ENCODE peak calls at places on chromosome 3, in four cellular contexts. One of them, this sample, is unnamed.

GRCh38 chr3:187989458-187990153 is 164.4 kb upstream of the LPP start:
- DNase-seq in amniotic stem cell: no peak
- DNase-seq in suprapubic skin: no peak
- DNase-seq in activated effector memory CD4-positive, alpha-beta T cell treated with Interleukin-2 at 50 U/mL for 16 hours: no peak
- DNase-seq in this sample: no peak

GRCh38 chr3:194133661-194134230 is 2.2 kb upstream of the HES1 start:
- DNase-seq in amniotic stem cell: no peak
- DNase-seq in activated effector memory CD4-positive, alpha-beta T cell treated with Interleukin-2 at 50 U/mL for 16 hours: no peak
- DNase-seq in suprapubic skin: peak
- DNase-seq in this sample: peak

GRCh38 chr3:167783781-167784180 is 48.3 kb downstream of the SERPINI1 start:
- DNase-seq in amniotic stem cell: no peak
- DNase-seq in suprapubic skin: no peak
- DNase-seq in activated effector memory CD4-positive, alpha-beta T cell treated with Interleukin-2 at 50 U/mL for 16 hours: no peak
- DNase-seq in this sample: no peak

GRCh38 chr3:89238836-89239235 is 131.4 kb downstream of the EPHA3 start:
- DNase-seq in amniotic stem cell: no peak
- DNase-seq in activated effector memory CD4-positive, alpha-beta T cell treated with Interleukin-2 at 50 U/mL for 16 hours: no peak
- DNase-seq in suprapubic skin: no peak
- DNase-seq in this sample: no peak

GRCh38 chr3:125061170-125061569 is 5.4 kb upstream of the HEG1 start:
- DNase-seq in activated effector memory CD4-positive, alpha-beta T cell treated with Interleukin-2 at 50 U/mL for 16 hours: no peak
- DNase-seq in suprapubic skin: no peak
- DNase-seq in amniotic stem cell: no peak
- DNase-seq in this sample: no peak

GRCh38 chr3:34374521-34374920 is 576.1 kb downstream of the PDCD6IP start:
- DNase-seq in amniotic stem cell: no peak
- DNase-seq in suprapubic skin: no peak
- DNase-seq in activated effector memory CD4-positive, alpha-beta T cell treated with Interleukin-2 at 50 U/mL for 16 hours: no peak
- DNase-seq in this sample: no peak

GRCh38 chr3:65955792-65956477 is 82.8 kb downstream of the MAGI1 start:
- DNase-seq in suprapubic skin: no peak
- DNase-seq in amniotic stem cell: no peak
- DNase-seq in activated effector memory CD4-positive, alpha-beta T cell treated with Interleukin-2 at 50 U/mL for 16 hours: no peak
- DNase-seq in this sample: peak

GRCh38 chr3:2823016-2823415 is 287.2 kb downstream of the IL5RA start:
- DNase-seq in activated effector memory CD4-positive, alpha-beta T cell treated with Interleukin-2 at 50 U/mL for 16 hours: no peak
- DNase-seq in suprapubic skin: no peak
- DNase-seq in amniotic stem cell: no peak
- DNase-seq in this sample: peak

GRCh38 chr3:190183121-190183520 is 62.4 kb upstream of the P3H2 start:
- DNase-seq in activated effector memory CD4-positive, alpha-beta T cell treated with Interleukin-2 at 50 U/mL for 16 hours: no peak
- DNase-seq in amniotic stem cell: no peak
- DNase-seq in suprapubic skin: no peak
- DNase-seq in this sample: peak

GRCh38 chr3:183253961-183254815 is 1.1 kb downstream of the B3GNT5 start:
- DNase-seq in amniotic stem cell: no peak
- DNase-seq in activated effector memory CD4-positive, alpha-beta T cell treated with Interleukin-2 at 50 U/mL for 16 hours: no peak
- DNase-seq in suprapubic skin: no peak
- DNase-seq in this sample: peak

GRCh38 chr3:43291546-43291945 is 5.2 kb downstream of the SNRK start:
- DNase-seq in activated effector memory CD4-positive, alpha-beta T cell treated with Interleukin-2 at 50 U/mL for 16 hours: no peak
- DNase-seq in suprapubic skin: no peak
- DNase-seq in amniotic stem cell: no peak
- DNase-seq in this sample: no peak

GRCh38 chr3:134918448-134918847 is 123.4 kb downstream of the EPHB1 start:
- DNase-seq in amniotic stem cell: no peak
- DNase-seq in activated effector memory CD4-positive, alpha-beta T cell treated with Interleukin-2 at 50 U/mL for 16 hours: no peak
- DNase-seq in suprapubic skin: no peak
- DNase-seq in this sample: no peak

GRCh38 chr3:108064293-108064887 is 26.4 kb downstream of the CD47 start:
- DNase-seq in amniotic stem cell: no peak
- DNase-seq in suprapubic skin: no peak
- DNase-seq in activated effector memory CD4-positive, alpha-beta T cell treated with Interleukin-2 at 50 U/mL for 16 hours: no peak
- DNase-seq in this sample: no peak

GRCh38 chr3:149313542-149313941 is 19.9 kb downstream of the TM4SF18 start:
- DNase-seq in suprapubic skin: no peak
- DNase-seq in activated effector memory CD4-positive, alpha-beta T cell treated with Interleukin-2 at 50 U/mL for 16 hours: no peak
- DNase-seq in amniotic stem cell: no peak
- DNase-seq in this sample: no peak

GRCh38 chr3:179969525-179969924 is 67.2 kb downstream of the PEX5L start:
- DNase-seq in amniotic stem cell: no peak
- DNase-seq in activated effector memory CD4-positive, alpha-beta T cell treated with Interleukin-2 at 50 U/mL for 16 hours: no peak
- DNase-seq in suprapubic skin: no peak
- DNase-seq in this sample: peak

GRCh38 chr3:134076816-134077215 is 47.1 kb upstream of the SLCO2A1 start:
- DNase-seq in amniotic stem cell: no peak
- DNase-seq in activated effector memory CD4-positive, alpha-beta T cell treated with Interleukin-2 at 50 U/mL for 16 hours: no peak
- DNase-seq in suprapubic skin: no peak
- DNase-seq in this sample: no peak

GRCh38 chr3:100045696-100046095 is 68.6 kb downstream of the FILIP1L start:
- DNase-seq in amniotic stem cell: no peak
- DNase-seq in suprapubic skin: peak
- DNase-seq in activated effector memory CD4-positive, alpha-beta T cell treated with Interleukin-2 at 50 U/mL for 16 hours: no peak
- DNase-seq in this sample: peak

GRCh38 chr3:126031981-126032471 is 51.9 kb downstream of the SLC41A3 start:
- DNase-seq in amniotic stem cell: no peak
- DNase-seq in suprapubic skin: no peak
- DNase-seq in activated effector memory CD4-positive, alpha-beta T cell treated with Interleukin-2 at 50 U/mL for 16 hours: no peak
- DNase-seq in this sample: no peak

GRCh38 chr3:140441006-140441405 is 236.9 kb upstream of the TRIM42 start:
- DNase-seq in suprapubic skin: no peak
- DNase-seq in activated effector memory CD4-positive, alpha-beta T cell treated with Interleukin-2 at 50 U/mL for 16 hours: no peak
- DNase-seq in amniotic stem cell: peak
- DNase-seq in this sample: no peak

GRCh38 chr3:111069974-111070751 is 1.5 kb upstream of the NECTIN3 start:
- DNase-seq in suprapubic skin: no peak
- DNase-seq in amniotic stem cell: no peak
- DNase-seq in activated effector memory CD4-positive, alpha-beta T cell treated with Interleukin-2 at 50 U/mL for 16 hours: no peak
- DNase-seq in this sample: no peak